ENCODE peak calls at places on chromosomes 2 and 18, in four cellular contexts. One of them, this sample, is unnamed.

GRCh38 chr2:69779258-69779989 is 37.5 kb downstream of the ANXA4 start:
- DNase-seq in progenitor cell of endocrine pancreas: no peak
- DNase-seq in coronary artery: no peak
- DNase-seq in activated B cell treated with CpG ODN at 0.5 μM for 24 hours: no peak
- DNase-seq in this sample: no peak

GRCh38 chr2:105402809-105403208 is 4.0 kb upstream of the FHL2 start:
- DNase-seq in progenitor cell of endocrine pancreas: no peak
- DNase-seq in activated B cell treated with CpG ODN at 0.5 μM for 24 hours: no peak
- DNase-seq in coronary artery: no peak
- DNase-seq in this sample: no peak

GRCh38 chr18:11994346-11994707 is 13.0 kb downstream of the IMPA2 start:
- DNase-seq in progenitor cell of endocrine pancreas: no peak
- DNase-seq in coronary artery: no peak
- DNase-seq in activated B cell treated with CpG ODN at 0.5 μM for 24 hours: no peak
- DNase-seq in this sample: no peak

GRCh38 chr2:165401285-165401852 is 68.1 kb upstream of the CSRNP3 start:
- DNase-seq in progenitor cell of endocrine pancreas: no peak
- DNase-seq in coronary artery: no peak
- DNase-seq in activated B cell treated with CpG ODN at 0.5 μM for 24 hours: no peak
- DNase-seq in this sample: no peak

GRCh38 chr18:5842653-5843052 is 52.7 kb downstream of the TMEM200C start:
- DNase-seq in coronary artery: no peak
- DNase-seq in progenitor cell of endocrine pancreas: no peak
- DNase-seq in activated B cell treated with CpG ODN at 0.5 μM for 24 hours: no peak
- DNase-seq in this sample: no peak

GRCh38 chr2:129812071-129812470 is 167.4 kb upstream of the RAB6C start:
- DNase-seq in activated B cell treated with CpG ODN at 0.5 μM for 24 hours: no peak
- DNase-seq in coronary artery: no peak
- DNase-seq in progenitor cell of endocrine pancreas: no peak
- DNase-seq in this sample: no peak

GRCh38 chr2:127597046-127597983 is 48.6 kb upstream of the GPR17 start:
- DNase-seq in progenitor cell of endocrine pancreas: no peak
- DNase-seq in activated B cell treated with CpG ODN at 0.5 μM for 24 hours: no peak
- DNase-seq in coronary artery: peak; percentile 16
- DNase-seq in this sample: no peak

GRCh38 chr2:205483122-205483521 is 199.2 kb upstream of the NRP2 start:
- DNase-seq in coronary artery: no peak
- DNase-seq in activated B cell treated with CpG ODN at 0.5 μM for 24 hours: no peak
- DNase-seq in progenitor cell of endocrine pancreas: no peak
- DNase-seq in this sample: no peak

GRCh38 chr2:224069172-224069571 is 30.1 kb upstream of the SERPINE2 start:
- DNase-seq in progenitor cell of endocrine pancreas: no peak
- DNase-seq in activated B cell treated with CpG ODN at 0.5 μM for 24 hours: no peak
- DNase-seq in coronary artery: no peak
- DNase-seq in this sample: no peak

GRCh38 chr2:20934226-20934625 is 109.6 kb downstream of the APOB start:
- DNase-seq in activated B cell treated with CpG ODN at 0.5 μM for 24 hours: no peak
- DNase-seq in progenitor cell of endocrine pancreas: no peak
- DNase-seq in coronary artery: no peak
- DNase-seq in this sample: no peak

GRCh38 chr18:31281437-31281836 is 36.5 kb upstream of the DSG1 start:
- DNase-seq in progenitor cell of endocrine pancreas: no peak
- DNase-seq in coronary artery: no peak
- DNase-seq in activated B cell treated with CpG ODN at 0.5 μM for 24 hours: no peak
- DNase-seq in this sample: no peak

GRCh38 chr2:48482313-48482712 is 47.6 kb upstream of the STON1 start:
- DNase-seq in activated B cell treated with CpG ODN at 0.5 μM for 24 hours: no peak
- DNase-seq in progenitor cell of endocrine pancreas: no peak
- DNase-seq in coronary artery: no peak
- DNase-seq in this sample: no peak

DNA sequence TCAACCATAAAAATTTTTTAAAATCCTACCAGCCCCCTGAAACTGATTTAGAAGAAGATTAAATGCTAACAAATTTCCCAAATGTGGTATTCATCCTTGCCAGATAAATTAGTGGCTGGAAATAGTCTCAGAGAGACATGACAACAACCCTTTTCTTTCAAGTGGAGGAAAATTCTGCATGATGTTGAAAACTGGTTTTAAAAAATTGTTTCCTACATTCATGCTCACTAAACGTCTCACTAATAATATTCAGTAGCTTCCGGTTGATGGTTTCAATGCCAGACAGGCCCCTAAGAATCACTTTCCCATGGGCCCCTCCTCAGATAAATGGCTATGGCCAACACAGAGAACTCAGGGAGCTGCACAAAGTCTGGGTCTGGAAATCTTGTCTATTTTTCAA is 43.2 kb downstream of the NCKAP5 start:
- DNase-seq in coronary artery: no peak
- DNase-seq in activated B cell treated with CpG ODN at 0.5 μM for 24 hours: no peak
- DNase-seq in progenitor cell of endocrine pancreas: no peak
- DNase-seq in this sample: no peak
- TF ChIP-seq CTCF in coronary artery: no peak
- TF ChIP-seq CTCF in activated B cell treated with CpG ODN at 0.5 μM for 24 hours: no peak
- TF ChIP-seq CTCF in progenitor cell of endocrine pancreas: no peak
- TF ChIP-seq CTCF in this sample: no peak

GRCh38 chr2:15798716-15799431 is 141.5 kb upstream of the MYCN start:
- DNase-seq in coronary artery: no peak
- DNase-seq in progenitor cell of endocrine pancreas: no peak
- DNase-seq in activated B cell treated with CpG ODN at 0.5 μM for 24 hours: no peak
- DNase-seq in this sample: no peak

GRCh38 chr2:15796543-15796942 is 143.8 kb upstream of the MYCN start:
- DNase-seq in progenitor cell of endocrine pancreas: no peak
- DNase-seq in coronary artery: no peak
- DNase-seq in activated B cell treated with CpG ODN at 0.5 μM for 24 hours: no peak
- DNase-seq in this sample: no peak

GRCh38 chr2:15797946-15798281 is 142.4 kb upstream of the MYCN start:
- DNase-seq in coronary artery: no peak
- DNase-seq in activated B cell treated with CpG ODN at 0.5 μM for 24 hours: no peak
- DNase-seq in progenitor cell of endocrine pancreas: no peak
- DNase-seq in this sample: no peak

GRCh38 chr2:15795426-15795825 is 144.9 kb upstream of the MYCN start:
- DNase-seq in activated B cell treated with CpG ODN at 0.5 μM for 24 hours: no peak
- DNase-seq in coronary artery: no peak
- DNase-seq in progenitor cell of endocrine pancreas: no peak
- DNase-seq in this sample: no peak

GRCh38 chr2:15797231-15797945 is 143.0 kb upstream of the MYCN start:
- DNase-seq in coronary artery: no peak
- DNase-seq in activated B cell treated with CpG ODN at 0.5 μM for 24 hours: no peak
- DNase-seq in progenitor cell of endocrine pancreas: no peak
- DNase-seq in this sample: no peak
- TF ChIP-seq CTCF in coronary artery: no peak
- TF ChIP-seq CTCF in activated B cell treated with CpG ODN at 0.5 μM for 24 hours: no peak
- TF ChIP-seq CTCF in progenitor cell of endocrine pancreas: peak; percentile 29
- TF ChIP-seq CTCF in this sample: no peak

GRCh38 chr18:40976050-40976449 is 979.0 kb upstream of the PIK3C3 start:
- DNase-seq in progenitor cell of endocrine pancreas: no peak
- DNase-seq in coronary artery: no peak
- DNase-seq in activated B cell treated with CpG ODN at 0.5 μM for 24 hours: no peak
- DNase-seq in this sample: no peak
- TF ChIP-seq CTCF in progenitor cell of endocrine pancreas: no peak
- TF ChIP-seq CTCF in coronary artery: no peak
- TF ChIP-seq CTCF in activated B cell treated with CpG ODN at 0.5 μM for 24 hours: no peak
- TF ChIP-seq CTCF in this sample: no peak

GRCh38 chr2:143968360-143968759 is 551.6 kb downstream of the ZEB2 start:
- DNase-seq in progenitor cell of endocrine pancreas: no peak
- DNase-seq in coronary artery: no peak
- DNase-seq in activated B cell treated with CpG ODN at 0.5 μM for 24 hours: no peak
- DNase-seq in this sample: no peak

GRCh38 chr2:143974262-143974661 is 545.7 kb downstream of the ZEB2 start:
- DNase-seq in activated B cell treated with CpG ODN at 0.5 μM for 24 hours: no peak
- DNase-seq in coronary artery: no peak
- DNase-seq in progenitor cell of endocrine pancreas: no peak
- DNase-seq in this sample: no peak

GRCh38 chr2:143965493-143966164 is 554.3 kb downstream of the ZEB2 start:
- DNase-seq in activated B cell treated with CpG ODN at 0.5 μM for 24 hours: no peak
- DNase-seq in coronary artery: no peak
- DNase-seq in progenitor cell of endocrine pancreas: no peak
- DNase-seq in this sample: no peak

GRCh38 chr2:143968860-143969259 is 551.1 kb downstream of the ZEB2 start:
- DNase-seq in activated B cell treated with CpG ODN at 0.5 μM for 24 hours: no peak
- DNase-seq in coronary artery: no peak
- DNase-seq in progenitor cell of endocrine pancreas: no peak
- DNase-seq in this sample: no peak
- TF ChIP-seq CTCF in activated B cell treated with CpG ODN at 0.5 μM for 24 hours: no peak
- TF ChIP-seq CTCF in coronary artery: no peak
- TF ChIP-seq CTCF in progenitor cell of endocrine pancreas: no peak
- TF ChIP-seq CTCF in this sample: no peak

This sample was measured in mesothelial cell of epicardium.